ENCODE peak calls at places on chromosomes 5 and 9, in nine cellular contexts. K, D, Q, Z, R, F, G, M and I are unnamed samples.

GRCh38 chr5:134649163-134649916 is 755 bp downstream of the SEC24A start:
- DNase-seq in K (no peak), D (no peak), G (no peak), R (no peak), M (no peak), F (no peak), Z (no peak), Q (no peak), I (peak; percentile 91)

GRCh38 chr5:100706796-100707195 is 171.6 kb downstream of the FAM174A start:
- DNase-seq in R (no peak), Q (no peak), K (no peak), F (no peak), M (no peak), Z (no peak), D (no peak), G (no peak), I (no peak)

GRCh38 chr9:87711857-87712800 is 13.8 kb upstream of the CTSL start:
- DNase-seq in D (no peak), F (peak; percentile 27), Z (no peak), K (no peak), M (no peak), Q (no peak), G (no peak), R (no peak), I (peak; percentile 87)

GRCh38 chr5:148176480-148176879 is 8.1 kb downstream of the SPINK14 start:
- DNase-seq in F (no peak), D (no peak), M (no peak), Z (no peak), K (no peak), G (no peak), R (no peak), Q (no peak), I (no peak)

GRCh38 chr9:113508111-113508749 is 44.7 kb downstream of the RGS3 start:
- DNase-seq in Z (no peak), R (peak; percentile 80), D (no peak), K (no peak), M (no peak), G (no peak), F (peak; percentile 72), Q (peak; percentile 4), I (no peak)

GRCh38 chr9:133238272-133238850 is 29.3 kb upstream of the OBP2B start:
- DNase-seq in Z (peak; percentile 93), R (peak; percentile 90), K (peak; percentile 89), G (no peak), M (peak; percentile 46), D (peak; percentile 7), Q (peak; percentile 67), F (peak; percentile 72), I (peak; percentile 93)

GRCh38 chr9:6993531-6993930 is 235.8 kb downstream of the KDM4C start:
- DNase-seq in Z (no peak), D (no peak), G (no peak), M (no peak), Q (no peak), K (no peak), R (no peak), F (no peak), I (no peak)

GRCh38 chr9:89593776-89594427 is 10.9 kb upstream of the GADD45G start:
- DNase-seq in K (no peak), Q (no peak), G (no peak), R (peak; percentile 78), F (peak; percentile 47), M (peak; percentile 64), D (peak; percentile 36), Z (peak; percentile 57), I (peak; percentile 77)

GRCh38 chr9:21334603-21334968 is 618 bp downstream of the KLHL9 start:
- DNase-seq in R (no peak), Z (no peak), Q (no peak), D (no peak), F (peak; percentile 8), K (no peak), G (no peak), M (no peak), I (no peak)